ENCODE peak calls at places on chromosomes 7 and 10, in four cellular contexts. G, F, M and D are unnamed samples.

GRCh38 chr10:131127122-131127589 is 184.4 kb downstream of the TCERG1L start:
- DNase-seq in G (no peak), F (no peak), M (no peak), D (no peak)

GRCh38 chr10:72784551-72785421 is 92.8 kb downstream of the MCU start:
- DNase-seq in G (no peak), F (peak), M (peak), D (peak)

GRCh38 chr7:2610898-2611297 is 20.9 kb upstream of the TTYH3 start:
- DNase-seq in G (no peak), F (no peak), M (no peak), D (no peak)

GRCh38 chr10:12390733-12391132 is 41.4 kb downstream of the CAMK1D start:
- DNase-seq in G (no peak), F (no peak), M (no peak), D (no peak)

GRCh38 chr10:93126484-93127052 is 52.9 kb downstream of the CYP26A1 start:
- DNase-seq in G (no peak), F (peak), M (no peak), D (no peak)

GRCh38 chr10:13865758-13866491 is 279.2 kb downstream of the PRPF18 start:
- DNase-seq in G (no peak), F (peak), M (peak), D (peak)

GRCh38 chr10:95034401-95034800 is 34.9 kb downstream of the CYP2C8 start:
- DNase-seq in G (no peak), F (no peak), M (no peak), D (no peak)

GRCh38 chr7:100219271-100219737 is 445 bp upstream of the PVRIG start:
- DNase-seq in G (peak), F (no peak), M (no peak), D (no peak)

GRCh38 chr10:131891196-131891928 is 9.4 kb upstream of the PPP2R2D start:
- DNase-seq in G (no peak), F (peak), M (peak), D (no peak)

GRCh38 chr7:82740246-82740848 is 296.8 kb upstream of the CACNA2D1 start:
- DNase-seq in G (no peak), F (peak), M (peak), D (peak)

GRCh38 chr7:130982160-130982638 is 248.2 kb upstream of the KLF14 start:
- DNase-seq in G (no peak), F (peak), M (peak), D (peak)